ENCODE peak calls at places on chromosome 7, in four cellular contexts. C is hepatocyte, L is thoracic aorta, K is mucosa of descending colon. N is an unnamed sample.

GRCh38 chr7:757741-758163 is 30.7 kb upstream of the PRKAR1B start:
- DNase-seq in C (no peak), L (no peak), K (peak; percentile 16), N (no peak)

GRCh38 chr7:151925446-151926335 is 30.6 kb upstream of the GALNTL5 start:
- DNase-seq in C (no peak), L (no peak), K (peak; percentile 89), N (peak; percentile 69)

GRCh38 chr7:102450242-102450641 is 14.4 kb downstream of the ALKBH4 start:
- DNase-seq in C (no peak), L (no peak), K (no peak), N (no peak)

GRCh38 chr7:33726582-33726981 is 178.8 kb upstream of the BMPER start:
- DNase-seq in C (no peak), L (no peak), K (no peak), N (no peak)

GRCh38 chr7:117816727-117817126 is 56.5 kb downstream of the CTTNBP2 start:
- DNase-seq in C (no peak), L (no peak), K (no peak), N (no peak)

GRCh38 chr7:111255576-111255975 is 164.6 kb downstream of the LRRN3 start:
- DNase-seq in C (no peak), L (no peak), K (no peak), N (no peak)

GRCh38 chr7:95723583-95724180 is 48.7 kb upstream of the DYNC1I1 start:
- DNase-seq in C (peak; percentile 75), L (no peak), K (no peak), N (no peak)

GRCh38 chr7:2761131-2761624 is 73.2 kb downstream of the AMZ1 start:
- DNase-seq in C (no peak), L (no peak), K (no peak), N (no peak)

GRCh38 chr7:272108-272615 is 17.8 kb upstream of the FOXL3 start:
- DNase-seq in C (no peak), L (no peak), K (peak; percentile 22), N (no peak)

GRCh38 chr7:66187894-66188293 is 17.2 kb upstream of the TPST1 start:
- DNase-seq in C (peak; percentile 73), L (no peak), K (no peak), N (peak; percentile 73)

GRCh38 chr7:159119851-159120539 is 24.7 kb downstream of the VIPR2 start:
- DNase-seq in C (no peak), L (no peak), K (no peak), N (no peak)

GRCh38 chr7:150937848-150938561 is 40.1 kb downstream of the KCNH2 start:
- DNase-seq in C (no peak), L (no peak), K (no peak), N (no peak)

GRCh38 chr7:45689011-45689796 is 115.0 kb downstream of the ADCY1 start:
- DNase-seq in C (no peak), L (no peak), K (peak; percentile 5), N (no peak)

GRCh38 chr7:50595538-50596102 is 30.4 kb upstream of the DDC start:
- DNase-seq in C (peak; percentile 37), L (no peak), K (no peak), N (peak; percentile 65)

GRCh38 chr7:73937014-73937413 is 76.1 kb downstream of the TMEM270 start:
- DNase-seq in C (no peak), L (no peak), K (no peak), N (no peak)

GRCh38 chr7:131231381-131232220 is 96.1 kb upstream of the MKLN1 start:
- DNase-seq in C (no peak), L (no peak), K (peak; percentile 37), N (no peak)

GRCh38 chr7:137628211-137628610 is 218.6 kb downstream of the DGKI start:
- DNase-seq in C (no peak), L (no peak), K (no peak), N (no peak)

GRCh38 chr7:24715171-24715570 is 42.1 kb downstream of the GSDME start:
- DNase-seq in C (no peak), L (no peak), K (no peak), N (no peak)

GRCh38 chr7:81211617-81212016 is 292.8 kb upstream of the SEMA3C start:
- DNase-seq in C (no peak), L (no peak), K (no peak), N (no peak)

GRCh38 chr7:75711634-75712494 is 26.9 kb downstream of the HIP1 start:
- DNase-seq in C (no peak), L (no peak), K (no peak), N (no peak)

GRCh38 chr7:36670585-36671431 is 53.5 kb downstream of the AOAH start:
- DNase-seq in C (peak; percentile 76), L (no peak), K (peak; percentile 58), N (peak; percentile 12)

GRCh38 chr7:18997477-18998130 is 119.8 kb downstream of the TWIST1 start:
- DNase-seq in C (no peak), L (no peak), K (no peak), N (no peak)

GRCh38 chr7:157727964-157728615 is 391.3 kb downstream of the DNAJB6 start:
- DNase-seq in C (no peak), L (no peak), K (no peak), N (no peak)

GRCh38 chr7:50393076-50393475 is 57.1 kb downstream of the FIGNL1 start:
- DNase-seq in C (no peak), L (no peak), K (no peak), N (no peak)

GRCh38 chr7:44060091-44060947 is 5.0 kb downstream of the PGAM2 start:
- DNase-seq in C (no peak), L (no peak), K (no peak), N (no peak)

GRCh38 chr7:140704205-140704604 is 7.7 kb downstream of the NDUFB2 start:
- DNase-seq in C (no peak), L (no peak), K (no peak), N (no peak)

GRCh38 chr7:150314639-150315239 is 8.4 kb upstream of the LRRC61 start:
- DNase-seq in C (no peak), L (no peak), K (no peak), N (no peak)

GRCh38 chr7:45092931-45093235 is 4.1 kb upstream of the NACAD start:
- DNase-seq in C (no peak), L (no peak), K (no peak), N (no peak)

GRCh38 chr7:25456467-25457171 is 228.3 kb upstream of the NPVF start:
- DNase-seq in C (no peak), L (no peak), K (peak; percentile 39), N (no peak)

GRCh38 chr7:120996333-120996982 is 7.9 kb downstream of the CPED1 start:
- DNase-seq in C (peak; percentile 63), L (peak; percentile 41), K (no peak), N (peak; percentile 71)

GRCh38 chr7:130865408-130866236 is 131.6 kb upstream of the KLF14 start:
- DNase-seq in C (peak; percentile 58), L (no peak), K (no peak), N (no peak)

GRCh38 chr7:121019018-121019417 is 30.5 kb downstream of the CPED1 start:
- DNase-seq in C (no peak), L (no peak), K (no peak), N (no peak)

GRCh38 chr7:30349816-30350215 is 65.4 kb downstream of the ZNRF2 start:
- DNase-seq in C (no peak), L (no peak), K (no peak), N (no peak)

GRCh38 chr7:30349170-30349569 is 64.8 kb downstream of the ZNRF2 start:
- DNase-seq in C (peak; percentile 13), L (no peak), K (no peak), N (no peak)

GRCh38 chr7:30344513-30344912 is 60.1 kb downstream of the ZNRF2 start:
- DNase-seq in C (no peak), L (no peak), K (no peak), N (no peak)

GRCh38 chr7:30348083-30348560 is 63.7 kb downstream of the ZNRF2 start:
- DNase-seq in C (peak; percentile 8), L (no peak), K (no peak), N (no peak)

DNA sequence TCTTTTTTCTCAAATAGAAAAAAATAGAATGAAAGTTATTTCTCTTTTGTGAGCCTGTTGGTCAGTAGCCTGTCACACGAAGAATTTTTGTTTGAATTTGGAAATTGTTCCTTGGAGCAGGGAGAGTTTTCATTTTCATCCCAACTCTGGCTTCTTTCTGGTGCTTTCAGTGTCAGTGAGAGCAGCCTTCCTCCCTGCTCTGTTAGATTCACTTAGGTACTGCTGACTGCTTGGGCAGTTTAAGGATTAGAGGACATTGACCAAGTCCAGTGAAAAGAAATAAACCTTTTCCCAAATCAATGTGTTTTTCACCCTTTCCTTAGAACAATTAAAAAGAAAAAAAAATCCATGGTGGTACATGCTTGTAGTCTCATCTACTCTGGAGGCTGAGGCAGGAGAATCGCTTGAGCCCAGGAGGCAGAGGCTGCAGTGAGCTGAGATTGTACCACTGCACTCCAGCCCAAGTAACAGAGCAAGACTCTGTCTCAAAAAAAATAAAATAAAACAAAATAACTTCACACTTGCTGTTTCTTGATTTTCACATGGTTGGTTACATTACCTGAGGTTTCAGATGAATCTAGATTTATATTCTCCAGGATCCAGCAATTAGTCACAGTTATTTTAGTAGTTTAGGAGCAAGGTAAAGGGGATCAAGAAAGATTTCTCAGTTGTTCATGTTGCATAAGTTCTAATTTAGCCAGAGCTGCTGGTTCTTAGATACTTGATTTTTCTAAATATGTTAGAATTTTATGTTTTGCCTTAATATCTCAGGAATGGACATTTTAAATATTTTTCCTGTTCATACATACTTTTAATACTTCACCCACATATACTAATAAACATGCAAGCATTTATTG is 63.1 kb downstream of the ZNRF2 start:
- DNase-seq in C (no peak), L (no peak), K (no peak), N (no peak)
- H3K4me1 ChIP-seq in C (no peaks in the 10 kb centered on the region), L (peaks cover 36% of the 10 kb centered on the region), K (peaks cover 6% of the 10 kb centered on the region), N (peaks cover 26% of the 10 kb centered on the region)

DNA sequence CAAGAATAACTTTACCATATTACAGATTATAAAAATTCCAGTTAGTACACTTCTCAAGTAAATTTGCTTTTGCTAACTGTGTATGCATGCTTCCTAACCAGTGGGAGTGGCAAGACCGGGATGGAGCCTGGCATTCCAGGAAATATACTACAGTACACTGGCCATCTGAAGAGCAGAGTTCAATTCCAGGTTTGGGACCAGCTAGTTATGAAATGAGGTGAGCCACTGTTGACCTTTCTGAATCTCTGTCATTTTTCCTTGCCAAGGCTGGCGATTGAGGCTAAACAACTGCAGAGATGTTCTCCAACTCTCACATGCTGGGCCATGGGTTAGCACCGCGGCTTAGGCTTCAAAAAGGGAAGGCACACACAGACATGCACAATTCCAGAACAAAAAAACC is 258.2 kb downstream of the GLI3 start:
- DNase-seq in C (no peak), L (no peak), K (no peak), N (no peak)
- H3K4me1 ChIP-seq in C (peaks cover 6% of the 10 kb centered on the region), L (peaks cover 4% of the 10 kb centered on the region), K (no peaks in the 10 kb centered on the region), N (peaks cover 55% of the 10 kb centered on the region)

GRCh38 chr7:7180725-7181428 is 1.5 kb upstream of the C1GALT1 start:
- DNase-seq in C (no peak), L (no peak), K (no peak), N (no peak)
- H3K4me1 ChIP-seq in C (peaks cover 15% of the 10 kb centered on the region), L (peaks cover 12% of the 10 kb centered on the region), K (peaks cover 5% of the 10 kb centered on the region), N (peaks cover 24% of the 10 kb centered on the region)

GRCh38 chr7:99140813-99141212 is 3.1 kb downstream of the SMURF1 start:
- DNase-seq in C (no peak), L (no peak), K (no peak), N (no peak)
- H3K4me1 ChIP-seq in C (peaks cover 18% of the 10 kb centered on the region), L (peaks cover 27% of the 10 kb centered on the region), K (peaks cover 5% of the 10 kb centered on the region), N (peaks cover 41% of the 10 kb centered on the region)

N was measured in gastrocnemius medialis.